ENCODE peak calls at places on chromosome 6, in four cellular contexts. X, O, Z and L are unnamed samples.

GRCh38 chr6:27867051-27867940 is 44.9 kb downstream of the OR2B2 start:
- DNase-seq in O (peak; percentile 87), Z (peak; percentile 80), X (peak; percentile 67), L (peak; percentile 86)

GRCh38 chr6:19394051-19394450 is 443.1 kb upstream of the ID4 start:
- DNase-seq in X (no peak), O (no peak), Z (no peak), L (no peak)

GRCh38 chr6:43338243-43338642 is 29.6 kb upstream of the CRIP3 start:
- DNase-seq in X (no peak), Z (no peak), O (no peak), L (no peak)

GRCh38 chr6:116458264-116458663 is 2.9 kb upstream of the CALHM6 start:
- DNase-seq in Z (no peak), O (no peak), X (no peak), L (no peak)

GRCh38 chr6:41428995-41429417 is 93.6 kb downstream of the NCR2 start:
- DNase-seq in O (no peak), X (peak; percentile 61), Z (peak; percentile 63), L (peak; percentile 26)

GRCh38 chr6:133551847-133552331 is 310.7 kb downstream of the EYA4 start:
- DNase-seq in Z (peak; percentile 98), X (peak; percentile 98), O (peak; percentile 64), L (peak; percentile 95)

GRCh38 chr6:33271608-33272357 is at the start of the genes RPS18 and VPS52:
- DNase-seq in Z (peak; percentile 99), O (peak; percentile 91), X (peak; percentile 99), L (peak; percentile 100)

GRCh38 chr6:113584767-113585166 is 272.4 kb upstream of the MARCKS start:
- DNase-seq in X (no peak), Z (no peak), O (no peak), L (no peak)

GRCh38 chr6:140105857-140106256 is 731.4 kb upstream of the CITED2 start:
- DNase-seq in Z (peak; percentile 29), O (no peak), X (no peak), L (peak; percentile 50)

GRCh38 chr6:66496659-66497058 is 789.6 kb upstream of the EYS start:
- DNase-seq in Z (peak; percentile 19), O (no peak), X (peak; percentile 4), L (no peak)

GRCh38 chr6:15953152-15953880 is 175.6 kb upstream of the MYLIP start:
- DNase-seq in X (peak; percentile 75), Z (peak; percentile 24), O (no peak), L (peak; percentile 89)

GRCh38 chr6:164216368-164216767 is 801.9 kb downstream of the QKI start:
- DNase-seq in Z (no peak), X (no peak), O (no peak), L (no peak)

GRCh38 chr6:138421089-138421488 is 17.1 kb downstream of the HEBP2 start:
- DNase-seq in X (no peak), O (no peak), Z (no peak), L (no peak)

GRCh38 chr6:36244641-36245280 is 25.1 kb upstream of the PNPLA1 start:
- DNase-seq in X (no peak), Z (no peak), O (no peak), L (no peak)

GRCh38 chr6:85677243-85677956 is 34.7 kb upstream of the SYNCRIP start:
- DNase-seq in O (no peak), X (peak; percentile 34), Z (peak; percentile 24), L (peak; percentile 51)

GRCh38 chr6:82062219-82062618 is 185.3 kb downstream of the IBTK start:
- DNase-seq in O (no peak), X (no peak), Z (no peak), L (no peak)

GRCh38 chr6:2632943-2633584 is 117.7 kb downstream of the MYLK4 start:
- DNase-seq in O (no peak), X (no peak), Z (no peak), L (no peak)

GRCh38 chr6:42407379-42407778 is 44.3 kb downstream of the TRERF1 start:
- DNase-seq in Z (peak; percentile 94), O (no peak), X (peak; percentile 91), L (peak; percentile 90)

GRCh38 chr6:113875470-113875869 is 18.3 kb downstream of the MARCKS start:
- DNase-seq in O (no peak), Z (peak; percentile 51), X (peak; percentile 58), L (peak; percentile 54)

GRCh38 chr6:12116264-12116800 is 104.2 kb downstream of the HIVEP1 start:
- DNase-seq in X (no peak), Z (no peak), O (no peak), L (no peak)

GRCh38 chr6:94668896-94669295 is 908.4 kb upstream of the MANEA start:
- DNase-seq in X (no peak), Z (no peak), O (no peak), L (no peak)

GRCh38 chr6:2471474-2471873 is 226.1 kb upstream of the GMDS start:
- DNase-seq in X (no peak), Z (no peak), O (no peak), L (no peak)

GRCh38 chr6:42720739-42721138 is 1.7 kb downstream of the PRPH2 start:
- DNase-seq in Z (no peak), X (no peak), O (no peak), L (peak; percentile 48)

GRCh38 chr6:42899871-42900270 is 16.0 kb upstream of the PTCRA start:
- DNase-seq in Z (no peak), X (no peak), O (no peak), L (peak; percentile 22)

GRCh38 chr6:72683797-72684196 is 61.9 kb downstream of the KCNQ5 start:
- DNase-seq in X (no peak), O (no peak), Z (no peak), L (no peak)

GRCh38 chr6:134035823-134036296 is 16.6 kb downstream of the SLC2A12 start:
- DNase-seq in X (peak; percentile 48), Z (peak; percentile 40), O (no peak), L (peak; percentile 57)

GRCh38 chr6:153172815-153173214 is 41.7 kb upstream of the RGS17 start:
- DNase-seq in O (no peak), X (no peak), Z (no peak), L (no peak)

GRCh38 chr6:72424476-72424875 is 197.4 kb upstream of the KCNQ5 start:
- DNase-seq in Z (no peak), O (no peak), X (no peak), L (no peak)

GRCh38 chr6:80523531-80523970 is 417.1 kb downstream of the BCKDHB start:
- DNase-seq in X (no peak), O (no peak), Z (no peak), L (peak; percentile 40)
- TF ChIP-seq CTCF in X (no peak), O (no peak), Z (no peak), L (peak; percentile 21)

GRCh38 chr6:17013701-17014100 is 88.1 kb upstream of the STMND1 start:
- DNase-seq in Z (peak; percentile 78), O (no peak), X (peak; percentile 85), L (peak; percentile 86)

GRCh38 chr6:17018425-17018824 is 83.4 kb upstream of the STMND1 start:
- DNase-seq in X (no peak), Z (no peak), O (no peak), L (no peak)

GRCh38 chr6:17015144-17015543 is 86.7 kb upstream of the STMND1 start:
- DNase-seq in X (peak; percentile 76), Z (peak; percentile 94), O (no peak), L (peak; percentile 74)

GRCh38 chr6:17017416-17017815 is 84.4 kb upstream of the STMND1 start:
- DNase-seq in O (no peak), X (no peak), Z (no peak), L (no peak)

GRCh38 chr6:17015551-17016381 is 86.1 kb upstream of the STMND1 start:
- DNase-seq in X (no peak), Z (no peak), O (peak; percentile 71), L (peak; percentile 23)
- TF ChIP-seq CTCF in X (no peak), Z (no peak), O (no peak), L (no peak)

DNA sequence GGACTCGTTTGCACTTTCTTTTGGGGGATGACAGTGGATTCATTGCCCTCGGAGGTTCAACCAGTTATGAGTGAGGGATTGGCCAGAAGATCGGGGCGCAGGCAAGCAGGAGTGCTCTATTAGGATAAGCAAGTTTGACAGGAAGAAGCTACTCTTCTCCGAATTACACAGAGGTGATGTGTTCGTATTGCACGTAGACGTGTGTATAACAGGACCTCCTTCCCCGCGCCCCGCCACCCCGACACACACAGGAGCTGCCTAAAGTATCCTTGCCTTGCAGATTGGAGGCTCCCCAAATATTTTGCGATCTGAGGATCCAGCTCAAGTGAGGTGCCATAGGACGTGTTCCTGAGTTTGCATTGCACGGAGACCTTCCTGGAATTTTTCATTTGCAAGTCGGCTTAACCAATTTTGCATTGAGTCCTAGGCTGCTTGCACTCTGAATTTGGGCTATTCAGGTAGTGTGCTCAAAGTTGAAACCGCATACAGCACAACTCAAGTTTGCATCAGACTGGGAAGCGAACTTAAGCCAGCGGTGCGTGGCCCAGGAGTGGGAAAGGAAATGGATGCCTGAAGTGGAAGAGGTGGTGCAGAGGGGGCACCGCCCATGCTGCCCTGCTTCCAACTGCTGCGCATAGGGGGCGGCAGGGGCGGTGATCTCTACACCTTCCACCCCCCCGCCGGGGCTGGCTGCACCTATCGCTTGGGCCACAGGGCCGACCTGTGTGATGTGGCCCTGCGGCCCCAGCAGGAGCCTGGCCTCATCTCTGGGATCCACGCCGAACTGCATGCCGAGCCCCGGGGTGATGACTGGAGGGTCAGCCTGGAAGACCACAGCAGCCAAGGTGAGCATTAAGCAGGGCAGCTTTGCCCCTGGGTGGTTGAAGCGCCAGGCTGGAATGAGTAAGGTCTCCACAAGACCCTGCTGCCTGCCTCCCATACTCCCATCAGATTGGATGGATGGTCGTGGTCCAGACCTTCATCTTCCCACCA is 770 bp downstream of the TCF19 start:
- DNase-seq in Z (peak; percentile 24), O (no peak), X (peak; percentile 15), L (peak; percentile 17)
- TF ChIP-seq CTCF in Z (no peak), O (no peak), X (peak; percentile 12), L (peak; percentile 6)

DNA sequence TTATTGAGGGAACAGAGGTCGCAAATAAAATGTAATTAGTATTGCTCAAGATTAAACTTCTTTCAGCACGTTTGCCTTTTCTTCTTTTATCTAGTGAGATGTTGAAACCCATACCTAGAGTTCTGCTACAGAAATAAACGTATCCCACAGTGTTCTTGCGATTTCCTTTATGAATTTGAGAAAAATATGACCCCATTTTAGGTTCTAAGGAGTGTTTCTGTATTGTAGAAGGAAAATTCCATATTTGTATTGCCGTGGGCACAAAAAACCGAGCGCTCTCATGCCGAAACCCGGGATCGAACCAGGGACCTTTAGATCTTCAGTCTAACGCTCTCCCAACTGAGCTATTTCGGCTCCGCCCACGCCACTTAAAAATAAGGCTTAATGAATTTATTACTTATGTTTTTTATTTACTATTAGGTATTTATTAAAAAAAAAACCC is 23.7 kb downstream of the ZNF311 start:
- DNase-seq in O (no peak), Z (peak; percentile 70), X (peak; percentile 57), L (peak; percentile 76)
- TF ChIP-seq CTCF in O (no peak), Z (no peak), X (no peak), L (no peak)

GRCh38 chr6:143961868-143962643 is 46.0 kb downstream of the PLAGL1 start:
- DNase-seq in X (peak; percentile 7), O (no peak), Z (no peak), L (no peak)

GRCh38 chr6:143959865-143960264 is 48.2 kb downstream of the PLAGL1 start:
- DNase-seq in O (no peak), Z (no peak), X (no peak), L (no peak)

GRCh38 chr6:143964667-143965066 is 43.4 kb downstream of the PLAGL1 start:
- DNase-seq in Z (no peak), O (no peak), X (peak; percentile 24), L (peak; percentile 49)

GRCh38 chr6:143963158-143963919 is 44.7 kb downstream of the PLAGL1 start:
- DNase-seq in O (no peak), Z (no peak), X (no peak), L (no peak)

DNA sequence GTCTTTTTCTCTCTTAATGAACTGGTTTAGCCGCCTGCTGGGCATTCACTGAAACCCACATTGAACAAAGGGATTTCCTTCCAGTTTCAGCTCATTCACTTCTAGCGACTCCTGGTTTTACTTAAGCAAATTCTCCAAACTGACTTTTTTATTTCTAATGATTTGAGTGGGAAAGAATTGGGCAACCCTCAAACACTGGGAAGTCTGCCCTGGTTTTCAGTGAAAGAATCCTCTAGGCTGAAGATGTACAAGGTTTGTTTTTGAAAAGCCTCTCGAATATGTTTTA is 45.5 kb downstream of the PLAGL1 start:
- DNase-seq in Z (peak; percentile 66), O (no peak), X (peak; percentile 87), L (peak; percentile 32)
- TF ChIP-seq CTCF in Z (peak; percentile 57), O (peak; percentile 45), X (peak; percentile 67), L (peak; percentile 29)